ENCODE peak calls at places on chromosomes 6 and 20, in four cellular contexts. One of them, this sample, is unnamed. For H3K9me3, the result is how much of the 10 kb centered on the place peaks cover.

GRCh38 chr6:168403370-168404005 is 37.5 kb upstream of the SMOC2 start:
- DNase-seq in CD4-positive, alpha-beta T cell: no peak
- DNase-seq in endodermal cell: no peak
- DNase-seq in tibial artery: peak
- DNase-seq in this sample: no peak

GRCh38 chr20:29873946-29874345 is 1383.5 kb upstream of the DEFB115 start:
- DNase-seq in CD4-positive, alpha-beta T cell: no peak
- DNase-seq in endodermal cell: peak
- DNase-seq in tibial artery: peak
- DNase-seq in this sample: peak

GRCh38 chr6:99613705-99614429 is 7.2 kb downstream of the PRDM13 start:
- DNase-seq in CD4-positive, alpha-beta T cell: no peak
- DNase-seq in endodermal cell: peak
- DNase-seq in tibial artery: no peak
- DNase-seq in this sample: no peak

GRCh38 chr6:142773859-142774258 is 171.1 kb downstream of the HIVEP2 start:
- DNase-seq in CD4-positive, alpha-beta T cell: no peak
- DNase-seq in endodermal cell: no peak
- DNase-seq in tibial artery: no peak
- DNase-seq in this sample: no peak

GRCh38 chr20:52033313-52033712 is 158.3 kb downstream of the ZFP64 start:
- DNase-seq in CD4-positive, alpha-beta T cell: no peak
- DNase-seq in endodermal cell: no peak
- DNase-seq in tibial artery: no peak
- DNase-seq in this sample: no peak

GRCh38 chr20:46928580-46929132 is 34.0 kb downstream of the EYA2 start:
- DNase-seq in CD4-positive, alpha-beta T cell: no peak
- DNase-seq in endodermal cell: no peak
- DNase-seq in tibial artery: no peak
- DNase-seq in this sample: peak

GRCh38 chr6:34953084-34954025 is 64.3 kb downstream of the ANKS1A start:
- DNase-seq in CD4-positive, alpha-beta T cell: no peak
- DNase-seq in endodermal cell: no peak
- DNase-seq in tibial artery: no peak
- DNase-seq in this sample: no peak

GRCh38 chr6:47083586-47084047 is 41.5 kb upstream of the ADGRF1 start:
- DNase-seq in CD4-positive, alpha-beta T cell: no peak
- DNase-seq in endodermal cell: no peak
- DNase-seq in tibial artery: peak
- DNase-seq in this sample: peak

GRCh38 chr6:20182926-20183521 is 29.2 kb downstream of the MBOAT1 start:
- DNase-seq in CD4-positive, alpha-beta T cell: no peak
- DNase-seq in endodermal cell: no peak
- DNase-seq in tibial artery: no peak
- DNase-seq in this sample: peak

GRCh38 chr6:135289816-135290215 is 108.7 kb downstream of the MYB start:
- DNase-seq in CD4-positive, alpha-beta T cell: no peak
- DNase-seq in endodermal cell: no peak
- DNase-seq in tibial artery: no peak
- DNase-seq in this sample: no peak

GRCh38 chr6:72464791-72465691 is 156.8 kb upstream of the KCNQ5 start:
- DNase-seq in CD4-positive, alpha-beta T cell: no peak
- DNase-seq in endodermal cell: peak
- DNase-seq in tibial artery: no peak
- DNase-seq in this sample: no peak

GRCh38 chr20:4869290-4870193 is 131.8 kb downstream of the SLC23A2 start:
- DNase-seq in CD4-positive, alpha-beta T cell: no peak
- DNase-seq in endodermal cell: no peak
- DNase-seq in tibial artery: no peak
- DNase-seq in this sample: no peak

GRCh38 chr6:137823826-137824501 is 43.1 kb upstream of the TNFAIP3 start:
- DNase-seq in CD4-positive, alpha-beta T cell: peak
- DNase-seq in endodermal cell: peak
- DNase-seq in tibial artery: no peak
- DNase-seq in this sample: peak

GRCh38 chr6:2209226-2209809 is 36.1 kb downstream of the GMDS start:
- DNase-seq in CD4-positive, alpha-beta T cell: no peak
- DNase-seq in endodermal cell: peak
- DNase-seq in tibial artery: no peak
- DNase-seq in this sample: no peak

GRCh38 chr6:119440953-119441352 is 91.4 kb upstream of the MAN1A1 start:
- DNase-seq in CD4-positive, alpha-beta T cell: no peak
- DNase-seq in endodermal cell: no peak
- DNase-seq in tibial artery: no peak
- DNase-seq in this sample: no peak

GRCh38 chr6:36984581-36985383 is 1.2 kb downstream of the MTCH1 start:
- DNase-seq in CD4-positive, alpha-beta T cell: peak
- DNase-seq in endodermal cell: peak
- DNase-seq in tibial artery: peak
- DNase-seq in this sample: peak

GRCh38 chr6:35522660-35523658 is 10.3 kb upstream of the TULP1 start:
- DNase-seq in CD4-positive, alpha-beta T cell: peak
- DNase-seq in endodermal cell: peak
- DNase-seq in tibial artery: peak
- DNase-seq in this sample: peak

GRCh38 chr6:121335111-121336008 is 1.1 kb upstream of the TBC1D32 start:
- DNase-seq in CD4-positive, alpha-beta T cell: no peak
- DNase-seq in endodermal cell: no peak
- DNase-seq in tibial artery: no peak
- DNase-seq in this sample: no peak

GRCh38 chr20:57317789-57318371 is 11.7 kb upstream of the SPO11 start:
- DNase-seq in CD4-positive, alpha-beta T cell: no peak
- DNase-seq in endodermal cell: peak
- DNase-seq in tibial artery: no peak
- DNase-seq in this sample: no peak

GRCh38 chr20:2799688-2800589 is 488 bp downstream of the CPXM1 start:
- DNase-seq in CD4-positive, alpha-beta T cell: no peak
- DNase-seq in endodermal cell: peak
- DNase-seq in tibial artery: no peak
- DNase-seq in this sample: no peak

GRCh38 chr6:132768051-132768517 is 10.4 kb upstream of the VNN2 start:
- DNase-seq in CD4-positive, alpha-beta T cell: no peak
- DNase-seq in endodermal cell: peak
- DNase-seq in tibial artery: peak
- DNase-seq in this sample: no peak

GRCh38 chr6:99348823-99349619 is 453 bp downstream of the FAXC start:
- DNase-seq in CD4-positive, alpha-beta T cell: no peak
- DNase-seq in endodermal cell: peak
- DNase-seq in tibial artery: no peak
- DNase-seq in this sample: no peak

GRCh38 chr20:31394900-31395299 is 4.5 kb upstream of the DEFB119 start:
- DNase-seq in CD4-positive, alpha-beta T cell: no peak
- DNase-seq in endodermal cell: no peak
- DNase-seq in tibial artery: no peak
- DNase-seq in this sample: no peak
- H3K9me3 ChIP-seq in CD4-positive, alpha-beta T cell: under half
- H3K9me3 ChIP-seq in endodermal cell: half or more
- H3K9me3 ChIP-seq in tibial artery: under half
- H3K9me3 ChIP-seq in this sample: under half

GRCh38 chr20:17648782-17649730 is 33.0 kb downstream of the RRBP1 start:
- DNase-seq in CD4-positive, alpha-beta T cell: peak
- DNase-seq in endodermal cell: peak
- DNase-seq in tibial artery: peak
- DNase-seq in this sample: no peak
- TF ChIP-seq CTCF in CD4-positive, alpha-beta T cell: peak
- TF ChIP-seq CTCF in endodermal cell: peak
- TF ChIP-seq CTCF in tibial artery: peak
- TF ChIP-seq CTCF in this sample: no peak

DNA sequence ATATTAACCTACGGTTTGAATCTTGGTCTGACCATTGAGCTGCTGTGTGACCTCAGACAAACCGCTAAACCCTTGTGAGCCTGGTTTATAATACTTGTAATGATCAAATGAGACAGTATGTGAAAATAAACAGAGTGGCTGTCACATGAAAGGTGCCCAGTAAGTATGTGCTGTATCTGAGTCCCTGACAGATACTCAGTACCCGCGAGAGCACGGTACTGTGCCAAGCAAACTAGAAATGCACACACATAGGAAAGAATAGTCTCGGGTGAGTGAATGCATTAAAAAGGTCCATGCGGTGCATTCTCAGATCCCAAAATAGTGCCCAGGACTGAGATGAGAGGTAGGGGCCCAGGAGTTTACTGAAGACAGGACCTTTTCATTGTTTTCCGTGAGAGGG is 93.3 kb downstream of the PPP1R14C start:
- DNase-seq in CD4-positive, alpha-beta T cell: no peak
- DNase-seq in endodermal cell: no peak
- DNase-seq in tibial artery: no peak
- DNase-seq in this sample: no peak
- H3K9me3 ChIP-seq in CD4-positive, alpha-beta T cell: under half
- H3K9me3 ChIP-seq in endodermal cell: under half
- H3K9me3 ChIP-seq in tibial artery: under half
- H3K9me3 ChIP-seq in this sample: under half

GRCh38 chr20:24796236-24796635 is 152.8 kb upstream of the CST7 start:
- DNase-seq in CD4-positive, alpha-beta T cell: no peak
- DNase-seq in endodermal cell: no peak
- DNase-seq in tibial artery: no peak
- DNase-seq in this sample: no peak
- TF ChIP-seq CTCF in CD4-positive, alpha-beta T cell: no peak
- TF ChIP-seq CTCF in endodermal cell: no peak
- TF ChIP-seq CTCF in tibial artery: no peak
- TF ChIP-seq CTCF in this sample: no peak

DNA sequence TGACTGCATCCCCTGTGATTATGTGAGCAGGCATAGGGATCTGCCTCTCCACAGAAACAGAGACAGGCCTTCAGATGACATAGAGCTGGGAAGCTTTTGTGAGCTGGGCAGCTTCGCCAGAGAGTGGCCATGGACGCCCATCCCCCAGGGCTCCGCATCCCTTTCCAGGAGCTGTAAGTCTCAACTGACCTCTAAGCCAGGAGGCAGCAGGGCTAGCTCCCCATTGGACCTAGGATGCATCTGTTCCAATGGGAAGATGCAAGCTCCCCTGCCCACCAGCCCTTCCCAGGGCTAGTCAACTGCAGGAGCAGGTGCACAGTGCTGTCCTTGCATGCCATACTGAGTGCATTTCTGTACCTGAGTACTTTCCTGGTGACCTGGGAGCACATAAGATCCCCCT is 663.6 kb downstream of the RNF144B start:
- DNase-seq in CD4-positive, alpha-beta T cell: no peak
- DNase-seq in endodermal cell: no peak
- DNase-seq in tibial artery: no peak
- DNase-seq in this sample: no peak
- H3K9me3 ChIP-seq in CD4-positive, alpha-beta T cell: under half
- H3K9me3 ChIP-seq in endodermal cell: under half
- H3K9me3 ChIP-seq in tibial artery: under half
- H3K9me3 ChIP-seq in this sample: under half

GRCh38 chr20:21699216-21699508 is 6.3 kb upstream of the PAX1 start:
- DNase-seq in CD4-positive, alpha-beta T cell: no peak
- DNase-seq in endodermal cell: no peak
- DNase-seq in tibial artery: no peak
- DNase-seq in this sample: no peak

GRCh38 chr20:21698494-21699215 is 6.8 kb upstream of the PAX1 start:
- DNase-seq in CD4-positive, alpha-beta T cell: no peak
- DNase-seq in endodermal cell: no peak
- DNase-seq in tibial artery: no peak
- DNase-seq in this sample: no peak

GRCh38 chr20:21693322-21693721 is 12.1 kb upstream of the PAX1 start:
- DNase-seq in CD4-positive, alpha-beta T cell: no peak
- DNase-seq in endodermal cell: peak
- DNase-seq in tibial artery: no peak
- DNase-seq in this sample: no peak
- TF ChIP-seq CTCF in CD4-positive, alpha-beta T cell: no peak
- TF ChIP-seq CTCF in endodermal cell: peak
- TF ChIP-seq CTCF in tibial artery: no peak
- TF ChIP-seq CTCF in this sample: no peak

GRCh38 chr6:28772480-28773381 is 151.1 kb downstream of the TRIM27 start:
- DNase-seq in CD4-positive, alpha-beta T cell: no peak
- DNase-seq in endodermal cell: peak
- DNase-seq in tibial artery: no peak
- DNase-seq in this sample: no peak

GRCh38 chr6:28770732-28771131 is 153.1 kb downstream of the TRIM27 start:
- DNase-seq in CD4-positive, alpha-beta T cell: no peak
- DNase-seq in endodermal cell: no peak
- DNase-seq in tibial artery: no peak
- DNase-seq in this sample: no peak

GRCh38 chr6:28774292-28775051 is 149.3 kb downstream of the TRIM27 start:
- DNase-seq in CD4-positive, alpha-beta T cell: no peak
- DNase-seq in endodermal cell: no peak
- DNase-seq in tibial artery: no peak
- DNase-seq in this sample: no peak

GRCh38 chr6:28769626-28770402 is 154.0 kb downstream of the TRIM27 start:
- DNase-seq in CD4-positive, alpha-beta T cell: no peak
- DNase-seq in endodermal cell: peak
- DNase-seq in tibial artery: no peak
- DNase-seq in this sample: no peak

GRCh38 chr6:28771401-28772267 is 152.2 kb downstream of the TRIM27 start:
- DNase-seq in CD4-positive, alpha-beta T cell: no peak
- DNase-seq in endodermal cell: peak
- DNase-seq in tibial artery: no peak
- DNase-seq in this sample: no peak
- H3K9me3 ChIP-seq in CD4-positive, alpha-beta T cell: under half
- H3K9me3 ChIP-seq in endodermal cell: under half
- H3K9me3 ChIP-seq in tibial artery: under half
- H3K9me3 ChIP-seq in this sample: under half